ENCODE peak calls at places on chromosomes 2 and 18, in seven cellular contexts. K is adrenal gland, B is kidney, D is dorsolateral prefrontal cortex, N is nephron progenitor cell, H is fibroblast of lung, A is body of pancreas. P is an unnamed sample.
A peak's percentile ranks its signal among the peaks of the same experiment; 100 is the strongest.

GRCh38 chr2:30782124-30782523 is 25.1 kb downstream of the CAPN13 start:
- DNase-seq in B (no peak), H (no peak), N (no peak), A (no peak), D (no peak), K (no peak), P (no peak)

GRCh38 chr18:9846162-9846915 is 39.4 kb upstream of the TXNDC2 start:
- DNase-seq in K (peak; percentile 58), N (no peak), A (no peak), B (no peak), H (no peak), D (no peak), P (no peak)

GRCh38 chr2:177489719-177490301 is 97.2 kb downstream of the AGPS start:
- DNase-seq in B (no peak), N (peak; percentile 6), D (no peak), K (no peak), A (no peak), H (peak; percentile 68), P (no peak)

GRCh38 chr2:164351536-164351935 is 269.7 kb downstream of the GRB14 start:
- DNase-seq in H (no peak), A (no peak), B (no peak), D (no peak), K (no peak), N (no peak), P (no peak)

GRCh38 chr2:239693761-239694415 is 293.1 kb upstream of the HDAC4 start:
- DNase-seq in D (no peak), B (no peak), A (no peak), H (no peak), N (no peak), K (no peak), P (no peak)

GRCh38 chr18:7535436-7536190 is 31.5 kb upstream of the PTPRM start:
- DNase-seq in D (no peak), K (no peak), B (no peak), H (no peak), A (no peak), N (no peak), P (no peak)

GRCh38 chr2:85902496-85902895 is 13.7 kb upstream of the ST3GAL5 start:
- DNase-seq in A (no peak), B (no peak), K (no peak), N (no peak), D (no peak), H (no peak), P (no peak)

GRCh38 chr2:134917219-134917957 is 1.2 kb upstream of the CCNT2 start:
- DNase-seq in N (peak; percentile 14), D (no peak), H (no peak), K (peak; percentile 31), A (peak; percentile 32), B (peak; percentile 75), P (no peak)

GRCh38 chr18:8726281-8726680 is 20.9 kb downstream of the MTCL1 start:
- DNase-seq in A (no peak), D (no peak), K (no peak), B (no peak), H (no peak), N (no peak), P (no peak)

GRCh38 chr2:95389256-95390119 is 13.0 kb upstream of the FAHD2A start:
- DNase-seq in H (peak; percentile 65), N (peak; percentile 77), B (peak; percentile 78), K (no peak), D (no peak), A (peak; percentile 74), P (peak; percentile 45)

GRCh38 chr2:128601298-128602037 is 282.8 kb upstream of the HS6ST1 start:
- DNase-seq in K (peak; percentile 11), A (peak; percentile 3), N (no peak), H (no peak), D (no peak), B (no peak), P (no peak)

GRCh38 chr2:69299772-69300516 is 87.1 kb downstream of the GFPT1 start:
- DNase-seq in A (no peak), B (no peak), N (no peak), K (no peak), D (no peak), H (no peak), P (no peak)

GRCh38 chr2:74577448-74577847 is 22.9 kb downstream of the DOK1 start:
- DNase-seq in D (no peak), N (no peak), K (peak; percentile 32), A (no peak), H (no peak), B (no peak), P (no peak)

GRCh38 chr18:46916551-46917107 is 678 bp downstream of the PIAS2 start:
- DNase-seq in K (peak; percentile 26), D (no peak), B (no peak), H (peak; percentile 42), A (no peak), N (no peak), P (no peak)

GRCh38 chr2:108637304-108637669 is 82.0 kb upstream of the RANBP2 start:
- DNase-seq in N (no peak), A (no peak), D (no peak), H (peak; percentile 84), B (no peak), K (peak; percentile 86), P (no peak)

GRCh38 chr2:217774232-217774631 is 228.6 kb downstream of the TNS1 start:
- DNase-seq in B (no peak), D (no peak), H (no peak), A (no peak), K (no peak), N (no peak), P (no peak)

DNA sequence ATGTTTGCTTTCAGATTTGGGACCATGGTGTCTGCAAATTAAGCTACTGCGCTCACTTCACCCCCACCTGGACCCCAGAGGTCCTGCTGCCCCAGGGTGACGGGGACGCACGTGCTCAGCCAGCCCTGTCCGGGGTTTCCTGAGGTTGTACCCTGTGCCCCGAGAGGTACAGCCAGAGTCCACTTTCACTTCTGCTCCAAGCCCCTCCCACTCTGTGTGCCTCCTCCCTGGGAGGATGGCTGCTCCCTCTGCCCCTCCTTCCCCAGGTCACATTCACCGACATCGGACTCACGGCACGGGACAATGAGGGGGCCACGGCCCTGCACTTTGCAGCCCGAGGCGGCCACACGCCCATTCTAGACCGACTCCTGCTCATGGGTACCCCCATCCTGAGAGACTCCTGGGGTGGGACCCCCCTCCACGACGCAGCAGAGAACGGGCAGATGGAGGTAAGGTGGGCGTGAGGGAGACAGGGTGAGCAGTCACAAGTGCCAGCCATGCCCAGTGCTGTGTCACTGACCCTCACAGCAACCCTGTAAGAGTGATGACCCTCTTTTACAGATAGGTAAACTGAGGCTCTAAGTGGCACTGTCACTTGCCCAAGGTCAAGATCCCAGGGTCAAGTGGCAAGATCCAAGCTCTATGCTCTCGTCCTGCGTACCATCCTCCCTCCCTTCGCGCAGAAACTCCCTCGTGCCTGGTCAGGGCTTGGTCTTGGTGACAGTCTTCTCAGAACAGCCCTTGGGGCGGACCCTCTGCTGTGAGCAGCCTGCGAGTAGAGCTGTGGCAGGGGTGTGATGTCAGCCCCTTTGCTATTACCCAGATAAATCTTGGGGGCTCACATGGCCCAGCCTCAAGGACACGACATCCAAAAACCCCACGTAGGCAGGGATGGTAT is 7.6 kb downstream of the ESPNL start:
- DNase-seq in N (no peak), H (no peak), B (peak; percentile 69), D (peak; percentile 42), A (peak; percentile 10), K (peak; percentile 16), P (no peak)
- TF ChIP-seq CTCF in N (no peak), H (no peak), B (no peak), D (no peak), A (no peak), K (no peak), P (no peak)

DNA sequence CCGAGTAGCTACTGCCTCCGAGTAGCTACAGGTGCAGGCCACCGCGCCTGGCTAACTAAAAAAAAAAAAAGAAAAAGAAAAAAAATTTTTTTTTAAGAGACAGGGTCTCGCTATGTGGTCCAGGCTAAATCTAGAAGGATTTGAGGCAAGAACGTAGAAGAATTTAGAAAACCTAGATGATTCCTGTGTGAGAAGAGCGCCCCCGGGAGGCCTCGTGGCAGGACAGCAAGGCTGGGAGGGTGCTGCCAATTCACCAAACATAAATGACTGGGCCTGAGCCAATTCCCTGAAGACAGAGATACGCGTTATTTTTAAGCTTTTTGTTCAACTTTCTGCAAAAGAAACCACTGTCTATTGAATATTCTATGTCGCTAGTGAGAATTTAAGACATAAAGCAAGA is 90.1 kb upstream of the TGFA start:
- DNase-seq in H (no peak), K (no peak), D (no peak), N (peak; percentile 22), A (no peak), B (no peak), P (no peak)
- TF ChIP-seq CTCF in H (peak; percentile 17), K (no peak), D (no peak), N (peak; percentile 34), A (no peak), B (no peak), P (peak; percentile 37)

DNA sequence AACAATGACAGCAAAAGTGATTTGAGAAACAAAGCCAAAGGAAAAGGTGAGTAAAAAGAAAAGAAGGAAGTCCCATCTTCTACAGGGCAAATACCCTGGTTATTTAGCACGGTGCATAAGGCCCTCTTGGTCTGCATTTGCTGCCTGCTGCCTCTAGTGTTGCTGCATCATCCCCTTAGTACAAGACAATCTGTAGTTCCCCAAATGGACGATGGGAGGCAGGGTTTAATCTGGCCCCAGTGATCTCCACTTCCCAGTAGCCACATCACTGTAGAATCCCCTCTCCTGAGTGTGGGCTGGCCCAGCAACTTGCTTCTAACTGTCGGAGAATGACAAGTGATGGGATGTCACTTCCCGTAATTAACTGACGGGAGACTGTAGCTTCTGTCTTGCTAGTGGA is 85.1 kb downstream of the CTAGE1 start:
- DNase-seq in K (no peak), H (no peak), N (no peak), D (no peak), A (no peak), B (no peak), P (no peak)
- TF ChIP-seq CTCF in K (no peak), H (no peak), N (peak; percentile 11), D (no peak), A (no peak), B (no peak), P (peak; percentile 34)

GRCh38 chr2:198465970-198466369 is 661.6 kb downstream of the PLCL1 start:
- DNase-seq in H (no peak), B (no peak), N (no peak), A (no peak), K (no peak), D (no peak), P (no peak)

GRCh38 chr2:198476007-198476406 is 671.6 kb downstream of the PLCL1 start:
- DNase-seq in N (no peak), A (no peak), K (no peak), H (no peak), B (no peak), D (no peak), P (no peak)

GRCh38 chr2:198471291-198471690 is 666.9 kb downstream of the PLCL1 start:
- DNase-seq in D (no peak), A (no peak), H (no peak), K (no peak), N (no peak), B (no peak), P (no peak)
- TF ChIP-seq CTCF in D (no peak), A (no peak), H (peak; percentile 28), K (no peak), N (peak; percentile 5), B (peak; percentile 9), P (no peak)

P was measured in progenitor cell of endocrine pancreas.